ENCODE peak calls at places on chromosomes 5 and 9, in seven cellular contexts. One of them, this sample, is unnamed.

GRCh38 chr9:81032831-81033230 is 656.5 kb downstream of the TLE1 start:
- DNase-seq in H1: no peak
- DNase-seq in IMR-90: peak; percentile 59
- DNase-seq in H9: no peak
- DNase-seq in mesendoderm: no peak
- DNase-seq in trophoblast cell: no peak
- DNase-seq in neuronal stem cell: no peak
- DNase-seq in this sample: peak; percentile 80

GRCh38 chr5:138635268-138635667 is 60.1 kb upstream of the HSPA9 start:
- DNase-seq in H9: no peak
- DNase-seq in neuronal stem cell: no peak
- DNase-seq in trophoblast cell: no peak
- DNase-seq in H1: no peak
- DNase-seq in mesendoderm: no peak
- DNase-seq in IMR-90: peak; percentile 29
- DNase-seq in this sample: peak; percentile 88

GRCh38 chr9:121098567-121099198 is 23.9 kb downstream of the CNTRL start:
- DNase-seq in mesendoderm: no peak
- DNase-seq in IMR-90: no peak
- DNase-seq in neuronal stem cell: no peak
- DNase-seq in trophoblast cell: no peak
- DNase-seq in H9: no peak
- DNase-seq in H1: no peak
- DNase-seq in this sample: no peak

GRCh38 chr9:106799146-106799545 is 63.8 kb upstream of the ZNF462 start:
- DNase-seq in neuronal stem cell: no peak
- DNase-seq in H9: no peak
- DNase-seq in mesendoderm: peak; percentile 73
- DNase-seq in IMR-90: peak; percentile 79
- DNase-seq in trophoblast cell: peak; percentile 71
- DNase-seq in H1: no peak
- DNase-seq in this sample: peak; percentile 60

GRCh38 chr9:135349963-135350360 is 129.6 kb upstream of the PPP1R26 start:
- DNase-seq in H1: no peak
- DNase-seq in mesendoderm: no peak
- DNase-seq in trophoblast cell: no peak
- DNase-seq in neuronal stem cell: no peak
- DNase-seq in H9: no peak
- DNase-seq in IMR-90: no peak
- DNase-seq in this sample: no peak

GRCh38 chr5:75521195-75521594 is 9.5 kb downstream of the POLK start:
- DNase-seq in trophoblast cell: no peak
- DNase-seq in H9: no peak
- DNase-seq in IMR-90: no peak
- DNase-seq in mesendoderm: no peak
- DNase-seq in H1: no peak
- DNase-seq in neuronal stem cell: no peak
- DNase-seq in this sample: no peak

GRCh38 chr5:179378441-179379271 is 33.4 kb upstream of the ADAMTS2 start:
- DNase-seq in H1: no peak
- DNase-seq in IMR-90: peak; percentile 78
- DNase-seq in H9: peak; percentile 12
- DNase-seq in mesendoderm: no peak
- DNase-seq in trophoblast cell: no peak
- DNase-seq in neuronal stem cell: no peak
- DNase-seq in this sample: peak; percentile 90

GRCh38 chr5:139061274-139061673 is 136.9 kb downstream of the SIL1 start:
- DNase-seq in IMR-90: peak; percentile 64
- DNase-seq in H9: no peak
- DNase-seq in neuronal stem cell: no peak
- DNase-seq in mesendoderm: peak; percentile 46
- DNase-seq in trophoblast cell: peak; percentile 11
- DNase-seq in H1: no peak
- DNase-seq in this sample: peak; percentile 52

GRCh38 chr9:69136781-69137180 is 37.3 kb upstream of the TJP2 start:
- DNase-seq in trophoblast cell: no peak
- DNase-seq in H1: peak; percentile 39
- DNase-seq in H9: peak; percentile 21
- DNase-seq in neuronal stem cell: no peak
- DNase-seq in IMR-90: no peak
- DNase-seq in mesendoderm: no peak
- DNase-seq in this sample: no peak

GRCh38 chr9:98642661-98643312 is 65.9 kb downstream of the GABBR2 start:
- DNase-seq in H1: peak; percentile 74
- DNase-seq in neuronal stem cell: no peak
- DNase-seq in H9: peak; percentile 61
- DNase-seq in trophoblast cell: no peak
- DNase-seq in mesendoderm: peak; percentile 82
- DNase-seq in IMR-90: no peak
- DNase-seq in this sample: no peak

GRCh38 chr9:134390537-134390936 is 64.3 kb downstream of the RXRA start:
- DNase-seq in H1: no peak
- DNase-seq in neuronal stem cell: no peak
- DNase-seq in mesendoderm: no peak
- DNase-seq in IMR-90: no peak
- DNase-seq in trophoblast cell: no peak
- DNase-seq in H9: no peak
- DNase-seq in this sample: no peak

GRCh38 chr5:138793481-138794010 is 40.3 kb downstream of the CTNNA1 start:
- DNase-seq in neuronal stem cell: no peak
- DNase-seq in IMR-90: peak; percentile 34
- DNase-seq in H9: no peak
- DNase-seq in trophoblast cell: no peak
- DNase-seq in mesendoderm: no peak
- DNase-seq in H1: no peak
- DNase-seq in this sample: no peak

GRCh38 chr5:176609724-176610429 is at the start of gene GPRIN1:
- DNase-seq in neuronal stem cell: peak; percentile 79
- DNase-seq in trophoblast cell: peak; percentile 29
- DNase-seq in H9: peak; percentile 76
- DNase-seq in H1: peak; percentile 83
- DNase-seq in mesendoderm: peak; percentile 77
- DNase-seq in IMR-90: peak; percentile 36
- DNase-seq in this sample: peak; percentile 54

GRCh38 chr9:93582115-93582514 is 5.7 kb downstream of the PHF2 start:
- DNase-seq in IMR-90: no peak
- DNase-seq in neuronal stem cell: no peak
- DNase-seq in mesendoderm: peak; percentile 29
- DNase-seq in trophoblast cell: peak; percentile 54
- DNase-seq in H9: peak; percentile 36
- DNase-seq in H1: no peak
- DNase-seq in this sample: no peak

GRCh38 chr9:93061791-93062299 is 3.3 kb downstream of the SUSD3 start:
- DNase-seq in neuronal stem cell: no peak
- DNase-seq in mesendoderm: no peak
- DNase-seq in H1: peak; percentile 59
- DNase-seq in trophoblast cell: no peak
- DNase-seq in H9: peak; percentile 65
- DNase-seq in IMR-90: no peak
- DNase-seq in this sample: no peak

GRCh38 chr5:8491254-8491653 is 622.3 kb downstream of the MTRR start:
- DNase-seq in mesendoderm: peak; percentile 48
- DNase-seq in IMR-90: no peak
- DNase-seq in H1: no peak
- DNase-seq in H9: no peak
- DNase-seq in trophoblast cell: no peak
- DNase-seq in neuronal stem cell: no peak
- DNase-seq in this sample: no peak

GRCh38 chr5:51326844-51327243 is 56.4 kb upstream of the ISL1 start:
- DNase-seq in neuronal stem cell: no peak
- DNase-seq in H9: no peak
- DNase-seq in mesendoderm: peak; percentile 52
- DNase-seq in trophoblast cell: no peak
- DNase-seq in H1: no peak
- DNase-seq in IMR-90: no peak
- DNase-seq in this sample: no peak

GRCh38 chr5:15373151-15373550 is 126.8 kb upstream of the FBXL7 start:
- DNase-seq in neuronal stem cell: no peak
- DNase-seq in IMR-90: no peak
- DNase-seq in mesendoderm: no peak
- DNase-seq in trophoblast cell: peak; percentile 13
- DNase-seq in H9: no peak
- DNase-seq in H1: no peak
- DNase-seq in this sample: no peak

GRCh38 chr9:71684566-71684965 is 83.7 kb downstream of the CEMIP2 start:
- DNase-seq in IMR-90: no peak
- DNase-seq in neuronal stem cell: no peak
- DNase-seq in H9: no peak
- DNase-seq in mesendoderm: no peak
- DNase-seq in trophoblast cell: no peak
- DNase-seq in H1: no peak
- DNase-seq in this sample: no peak

GRCh38 chr5:515273-515836 is 8.9 kb downstream of the SLC9A3 start:
- DNase-seq in neuronal stem cell: no peak
- DNase-seq in IMR-90: no peak
- DNase-seq in mesendoderm: no peak
- DNase-seq in H9: no peak
- DNase-seq in trophoblast cell: no peak
- DNase-seq in H1: no peak
- DNase-seq in this sample: no peak
- H4K8ac ChIP-seq in neuronal stem cell: no peak overlapping the region
- H4K8ac ChIP-seq in IMR-90: no peak overlapping the region
- H4K8ac ChIP-seq in mesendoderm: no peak overlapping the region
- H4K8ac ChIP-seq in H9: no peak overlapping the region
- H4K8ac ChIP-seq in trophoblast cell: no peak overlapping the region
- H4K8ac ChIP-seq in H1: peak overlapping the region; percentile 71
- H4K8ac ChIP-seq in this sample: no peak overlapping the region

DNA sequence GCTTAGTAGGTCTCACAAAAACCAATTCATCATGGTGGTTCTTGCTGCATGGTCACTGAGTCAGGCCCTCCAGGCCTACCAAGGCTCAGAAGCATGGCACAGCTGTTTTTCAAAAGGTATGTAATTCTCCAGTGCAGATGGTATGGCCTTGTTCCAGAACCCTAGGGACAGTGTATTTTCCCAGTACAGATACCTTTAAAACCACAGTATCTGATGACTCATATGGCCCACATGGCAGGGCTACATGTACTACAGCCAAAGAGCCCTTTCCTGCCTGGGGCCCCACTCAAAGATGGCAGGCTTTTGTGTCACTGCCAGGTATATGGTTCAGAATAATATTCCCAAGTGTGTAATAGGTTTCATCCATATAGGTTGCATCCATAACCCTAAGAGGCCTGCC is 16.5 kb downstream of the CSF2 start:
- DNase-seq in IMR-90: peak; percentile 93
- DNase-seq in H1: no peak
- DNase-seq in neuronal stem cell: no peak
- DNase-seq in H9: no peak
- DNase-seq in trophoblast cell: peak; percentile 68
- DNase-seq in mesendoderm: no peak
- DNase-seq in this sample: peak; percentile 88
- H4K8ac ChIP-seq in IMR-90: peak overlapping the region; percentile 3
- H4K8ac ChIP-seq in H1: no peak overlapping the region
- H4K8ac ChIP-seq in neuronal stem cell: no peak overlapping the region
- H4K8ac ChIP-seq in H9: no peak overlapping the region
- H4K8ac ChIP-seq in trophoblast cell: no peak overlapping the region
- H4K8ac ChIP-seq in mesendoderm: no peak overlapping the region
- H4K8ac ChIP-seq in this sample: no peak overlapping the region

GRCh38 chr9:128061305-128061704 is 5.8 kb downstream of the NAIF1 start:
- DNase-seq in H1: no peak
- DNase-seq in mesendoderm: no peak
- DNase-seq in IMR-90: no peak
- DNase-seq in H9: no peak
- DNase-seq in trophoblast cell: no peak
- DNase-seq in neuronal stem cell: no peak
- DNase-seq in this sample: no peak

GRCh38 chr9:128056887-128057723 is 10.0 kb downstream of the NAIF1 start:
- DNase-seq in mesendoderm: peak; percentile 67
- DNase-seq in H1: no peak
- DNase-seq in IMR-90: peak; percentile 18
- DNase-seq in neuronal stem cell: no peak
- DNase-seq in H9: peak; percentile 66
- DNase-seq in trophoblast cell: peak; percentile 15
- DNase-seq in this sample: peak; percentile 52

GRCh38 chr9:128056086-128056485 is 11.0 kb downstream of the NAIF1 start:
- DNase-seq in H9: no peak
- DNase-seq in IMR-90: no peak
- DNase-seq in mesendoderm: no peak
- DNase-seq in trophoblast cell: no peak
- DNase-seq in neuronal stem cell: no peak
- DNase-seq in H1: no peak
- DNase-seq in this sample: no peak

GRCh38 chr9:128057724-128058409 is 9.3 kb downstream of the NAIF1 start:
- DNase-seq in IMR-90: no peak
- DNase-seq in H9: no peak
- DNase-seq in trophoblast cell: no peak
- DNase-seq in H1: no peak
- DNase-seq in mesendoderm: peak; percentile 57
- DNase-seq in neuronal stem cell: no peak
- DNase-seq in this sample: no peak

GRCh38 chr9:128059365-128059983 is 7.6 kb downstream of the NAIF1 start:
- DNase-seq in neuronal stem cell: no peak
- DNase-seq in trophoblast cell: no peak
- DNase-seq in mesendoderm: no peak
- DNase-seq in IMR-90: no peak
- DNase-seq in H1: no peak
- DNase-seq in H9: no peak
- DNase-seq in this sample: no peak
- H4K8ac ChIP-seq in neuronal stem cell: no peak overlapping the region
- H4K8ac ChIP-seq in trophoblast cell: no peak overlapping the region
- H4K8ac ChIP-seq in mesendoderm: no peak overlapping the region
- H4K8ac ChIP-seq in IMR-90: no peak overlapping the region
- H4K8ac ChIP-seq in H1: no peak overlapping the region
- H4K8ac ChIP-seq in H9: no peak overlapping the region
- H4K8ac ChIP-seq in this sample: no peak overlapping the region

GRCh38 chr9:75990181-75990580 is 99.7 kb downstream of the PCSK5 start:
- DNase-seq in trophoblast cell: no peak
- DNase-seq in H9: no peak
- DNase-seq in mesendoderm: no peak
- DNase-seq in neuronal stem cell: no peak
- DNase-seq in H1: no peak
- DNase-seq in IMR-90: no peak
- DNase-seq in this sample: no peak
- H4K8ac ChIP-seq in trophoblast cell: no peak overlapping the region
- H4K8ac ChIP-seq in H9: no peak overlapping the region
- H4K8ac ChIP-seq in mesendoderm: no peak overlapping the region
- H4K8ac ChIP-seq in neuronal stem cell: no peak overlapping the region
- H4K8ac ChIP-seq in H1: no peak overlapping the region
- H4K8ac ChIP-seq in IMR-90: no peak overlapping the region
- H4K8ac ChIP-seq in this sample: no peak overlapping the region

GRCh38 chr5:124418390-124418789 is 328.0 kb downstream of the ZNF608 start:
- DNase-seq in H9: no peak
- DNase-seq in H1: no peak
- DNase-seq in IMR-90: no peak
- DNase-seq in mesendoderm: no peak
- DNase-seq in trophoblast cell: no peak
- DNase-seq in neuronal stem cell: no peak
- DNase-seq in this sample: no peak
- H4K8ac ChIP-seq in H9: no peak overlapping the region
- H4K8ac ChIP-seq in H1: no peak overlapping the region
- H4K8ac ChIP-seq in IMR-90: no peak overlapping the region
- H4K8ac ChIP-seq in mesendoderm: no peak overlapping the region
- H4K8ac ChIP-seq in trophoblast cell: no peak overlapping the region
- H4K8ac ChIP-seq in neuronal stem cell: no peak overlapping the region
- H4K8ac ChIP-seq in this sample: no peak overlapping the region

DNA sequence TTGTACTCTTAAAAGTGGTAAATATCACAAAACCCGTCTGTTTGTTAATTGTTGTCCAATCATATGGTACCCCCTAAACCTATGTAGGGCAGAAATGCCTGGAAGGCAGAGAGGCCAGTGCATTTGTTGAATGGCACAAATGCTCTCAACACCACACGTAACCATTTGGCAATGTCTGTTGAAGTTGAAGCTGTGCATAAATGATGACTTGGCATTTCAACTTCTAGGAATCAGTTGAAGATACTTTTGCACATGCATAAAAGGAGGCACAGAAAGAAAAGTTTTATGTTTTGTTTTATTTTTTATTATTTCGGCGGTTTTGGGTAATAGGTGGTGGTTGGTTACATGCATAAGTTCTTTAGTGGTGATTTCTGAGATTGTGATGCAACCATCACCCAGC is 246.6 kb downstream of the TAF11L14 start:
- DNase-seq in neuronal stem cell: no peak
- DNase-seq in trophoblast cell: no peak
- DNase-seq in H9: no peak
- DNase-seq in mesendoderm: no peak
- DNase-seq in IMR-90: no peak
- DNase-seq in H1: no peak
- DNase-seq in this sample: no peak
- H4K8ac ChIP-seq in neuronal stem cell: no peak overlapping the region
- H4K8ac ChIP-seq in trophoblast cell: no peak overlapping the region
- H4K8ac ChIP-seq in H9: no peak overlapping the region
- H4K8ac ChIP-seq in mesendoderm: no peak overlapping the region
- H4K8ac ChIP-seq in IMR-90: no peak overlapping the region
- H4K8ac ChIP-seq in H1: no peak overlapping the region
- H4K8ac ChIP-seq in this sample: no peak overlapping the region